ENCODE peak calls at places on chromosomes 12 and 14, in four cellular contexts. B, S, F and Y are unnamed samples.

GRCh38 chr12:11707535-11707934 is 58.1 kb downstream of the ETV6 start:
- DNase-seq in B (no peak), S (no peak), F (no peak), Y (no peak)

GRCh38 chr14:92472860-92473259 is 40.7 kb upstream of the RIN3 start:
- DNase-seq in F (no peak), S (no peak), B (no peak), Y (no peak)

GRCh38 chr14:34628681-34629135 is 1.2 kb downstream of the SNX6 start:
- DNase-seq in B (peak), S (peak), F (no peak), Y (peak)

GRCh38 chr12:43362910-43363694 is 188.9 kb downstream of the ADAMTS20 start:
- DNase-seq in S (no peak), B (no peak), F (no peak), Y (no peak)

GRCh38 chr12:114152890-114153289 is 186.8 kb upstream of the RBM19 start:
- DNase-seq in S (no peak), F (no peak), B (no peak), Y (no peak)

GRCh38 chr12:118645219-118645618 is 268.9 kb downstream of the SUDS3 start:
- DNase-seq in S (peak), F (no peak), B (peak), Y (peak)

GRCh38 chr14:71388336-71388735 is 481.1 kb downstream of the PCNX1 start:
- DNase-seq in F (no peak), S (no peak), B (no peak), Y (no peak)

GRCh38 chr12:54287316-54288157 is 7.0 kb downstream of the HNRNPA1 start:
- DNase-seq in F (no peak), B (no peak), S (peak), Y (no peak)

GRCh38 chr12:119369907-119370546 is 35.5 kb downstream of the CCDC60 start:
- DNase-seq in S (no peak), F (no peak), B (no peak), Y (no peak)

GRCh38 chr14:55446833-55447232 is 6.4 kb upstream of the TBPL2 start:
- DNase-seq in F (no peak), S (no peak), B (no peak), Y (no peak)

GRCh38 chr12:103783744-103784664 is 57.0 kb downstream of the NT5DC3 start:
- DNase-seq in S (no peak), B (no peak), F (no peak), Y (no peak)

GRCh38 chr12:55931317-55931779 is 386 bp downstream of the DGKA start:
- DNase-seq in F (no peak), S (no peak), B (no peak), Y (no peak)

GRCh38 chr14:27642251-27642866 is 1044.5 kb upstream of the NOVA1 start:
- DNase-seq in F (no peak), S (no peak), B (no peak), Y (no peak)

GRCh38 chr12:132444957-132445883 is 44.7 kb upstream of the FBRSL1 start:
- DNase-seq in S (no peak), F (no peak), B (no peak), Y (no peak)

GRCh38 chr12:109811624-109811995 is 21.6 kb downstream of the TRPV4 start:
- DNase-seq in S (no peak), F (no peak), B (peak), Y (no peak)

GRCh38 chr12:119447618-119448017 is 113.1 kb downstream of the CCDC60 start:
- DNase-seq in S (no peak), F (peak), B (no peak), Y (no peak)

GRCh38 chr12:117533687-117534086 is 172.3 kb upstream of the NOS1 start:
- DNase-seq in F (no peak), S (no peak), B (no peak), Y (no peak)

GRCh38 chr14:36655963-36656768 is 5.5 kb upstream of the PAX9 start:
- DNase-seq in S (no peak), F (no peak), B (peak), Y (no peak)

GRCh38 chr14:90733139-90733808 is 83.0 kb downstream of the TTC7B start:
- DNase-seq in F (no peak), S (no peak), B (no peak), Y (no peak)

GRCh38 chr14:103284574-103285467 is 49.2 kb upstream of the EIF5 start:
- DNase-seq in B (peak), S (peak), F (no peak), Y (no peak)

GRCh38 chr12:106436183-106436582 is 78.6 kb downstream of the POLR3B start:
- DNase-seq in B (no peak), S (no peak), F (no peak), Y (no peak)

GRCh38 chr14:40847496-40847895 is 759.2 kb upstream of the LRFN5 start:
- DNase-seq in F (no peak), S (no peak), B (no peak), Y (no peak)

GRCh38 chr14:101367421-101368261 is 193.7 kb upstream of the DIO3 start:
- DNase-seq in S (no peak), F (no peak), B (no peak), Y (no peak)

GRCh38 chr14:54564071-54564798 is 2.7 kb upstream of the SAMD4A start:
- DNase-seq in S (peak), F (no peak), B (peak), Y (no peak)

GRCh38 chr14:72679591-72680151 is 214.2 kb downstream of the DPF3 start:
- DNase-seq in S (no peak), F (no peak), B (no peak), Y (no peak)

GRCh38 chr12:98738539-98738938 is 93.4 kb downstream of the APAF1 start:
- DNase-seq in S (no peak), B (no peak), F (no peak), Y (no peak)

GRCh38 chr12:93784339-93785086 is 107.3 kb downstream of the CRADD start:
- DNase-seq in F (no peak), B (peak), S (peak), Y (no peak)

GRCh38 chr12:70049596-70050360 is 193.5 kb upstream of the CNOT2 start:
- DNase-seq in S (peak), B (no peak), F (peak), Y (no peak)

GRCh38 chr12:91778091-91778819 is 367.4 kb downstream of the BTG1 start:
- DNase-seq in F (peak), B (no peak), S (no peak), Y (no peak)

GRCh38 chr12:91777268-91777997 is 368.2 kb downstream of the BTG1 start:
- DNase-seq in F (no peak), B (peak), S (peak), Y (no peak)

GRCh38 chr12:91778938-91779400 is 366.7 kb downstream of the BTG1 start:
- DNase-seq in B (peak), F (peak), S (peak), Y (peak)

GRCh38 chr12:91772411-91772810 is 373.2 kb downstream of the BTG1 start:
- DNase-seq in B (no peak), F (no peak), S (no peak), Y (no peak)

DNA sequence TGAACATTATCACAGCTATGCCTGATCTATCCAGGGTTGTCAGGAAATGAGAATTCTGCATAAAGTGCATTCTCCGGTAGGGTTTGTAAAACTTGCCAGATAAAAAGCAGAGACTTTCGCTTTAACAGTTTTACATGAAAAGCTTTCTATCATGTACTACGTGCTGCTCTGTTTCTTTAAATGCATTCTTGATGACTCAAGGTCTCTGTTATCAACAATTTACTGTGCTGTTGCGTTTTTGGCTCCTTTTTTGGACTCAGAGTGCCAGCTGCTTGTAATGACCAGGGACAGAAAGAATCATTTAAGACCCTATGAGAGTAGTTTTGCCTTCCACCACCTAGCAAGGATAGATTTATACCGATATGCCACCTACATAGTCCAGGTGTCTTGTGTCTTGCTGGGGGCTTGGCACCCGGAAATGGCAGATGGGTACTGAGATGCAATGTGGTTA is 371.1 kb downstream of the BTG1 start:
- DNase-seq in F (no peak), S (no peak), B (no peak), Y (no peak)
- TF ChIP-seq TARDBP in F (no peak), S (no peak), B (no peak), Y (no peak)

GRCh38 chr14:80770114-80770917 is 171.2 kb downstream of the CEP128 start:
- DNase-seq in F (no peak), B (no peak), S (no peak), Y (no peak)

GRCh38 chr14:80762829-80763228 is 178.7 kb downstream of the CEP128 start:
- DNase-seq in S (no peak), B (no peak), F (no peak), Y (no peak)

GRCh38 chr14:80768646-80769045 is 172.9 kb downstream of the CEP128 start:
- DNase-seq in B (no peak), S (no peak), F (no peak), Y (no peak)

GRCh38 chr14:80764496-80764895 is 177.0 kb downstream of the CEP128 start:
- DNase-seq in S (no peak), F (no peak), B (no peak), Y (no peak)

GRCh38 chr14:80764921-80765507 is 176.5 kb downstream of the CEP128 start:
- DNase-seq in S (no peak), B (no peak), F (no peak), Y (no peak)
- TF ChIP-seq BHLHE40 in S (no peak), B (no peak), F (no peak), Y (no peak)

GRCh38 chr12:3269594-3269993 is 192.4 kb downstream of the TSPAN9 start:
- DNase-seq in B (no peak), F (no peak), S (no peak), Y (no peak)

GRCh38 chr12:3266638-3267037 is 189.5 kb downstream of the TSPAN9 start:
- DNase-seq in B (no peak), S (no peak), F (no peak), Y (no peak)

GRCh38 chr12:3271146-3271545 is 194.0 kb downstream of the TSPAN9 start:
- DNase-seq in S (no peak), B (no peak), F (no peak), Y (no peak)

GRCh38 chr12:3265406-3265805 is 188.2 kb downstream of the TSPAN9 start:
- DNase-seq in F (no peak), S (no peak), B (no peak), Y (no peak)

DNA sequence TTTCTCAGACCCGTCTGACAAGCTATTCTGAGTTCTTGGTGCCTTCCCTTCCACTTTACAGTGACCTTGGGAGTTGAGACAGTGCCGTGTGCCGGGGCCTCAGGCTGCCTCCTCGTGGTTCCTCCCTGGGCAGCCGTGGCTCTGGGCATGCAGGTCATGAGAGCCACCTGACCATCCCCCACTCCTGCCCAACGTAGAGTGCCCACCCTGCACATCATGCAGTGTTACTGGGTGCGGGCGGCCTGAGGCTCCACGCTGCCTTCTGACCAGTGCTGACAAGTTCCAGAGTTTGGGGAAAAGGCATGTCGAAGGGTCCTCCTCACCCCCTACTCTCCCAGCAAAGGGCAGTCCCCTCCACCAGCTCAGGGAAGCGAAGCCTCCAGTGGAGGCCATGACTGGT is 190.5 kb downstream of the TSPAN9 start:
- DNase-seq in B (no peak), S (no peak), F (no peak), Y (no peak)
- TF ChIP-seq SP1 in B (no peak), S (no peak), F (no peak), Y (no peak)

GRCh38 chr12:68940731-68941130 is 7.8 kb upstream of the CPM start:
- DNase-seq in B (no peak), F (no peak), S (no peak), Y (no peak)
- TF ChIP-seq TARDBP in B (no peak), F (no peak), S (no peak), Y (no peak)

DNA sequence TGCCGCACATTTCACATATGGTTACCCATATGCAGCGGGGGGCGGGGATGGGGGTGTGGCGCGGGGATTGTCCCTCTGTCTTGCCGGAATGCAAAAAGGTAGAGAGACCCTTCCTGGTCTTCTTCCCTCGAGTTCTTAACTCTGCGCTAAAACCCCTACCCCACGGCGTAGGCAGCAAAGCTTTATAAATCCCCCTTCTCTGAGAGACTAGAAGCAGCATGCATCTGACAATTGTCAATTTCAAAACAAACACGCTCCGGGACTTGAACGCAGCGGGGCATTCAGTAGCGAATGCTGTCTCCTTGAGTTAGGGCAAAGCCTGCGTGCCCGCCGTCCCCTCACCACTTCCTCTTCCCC is 1.8 kb downstream of the PRMT8 start:
- DNase-seq in F (no peak), B (no peak), S (no peak), Y (no peak)
- TF ChIP-seq BHLHE40 in F (no peak), B (no peak), S (no peak), Y (no peak)

GRCh38 chr14:42556551-42556950 is 949.9 kb downstream of the LRFN5 start:
- DNase-seq in B (no peak), S (no peak), F (no peak), Y (no peak)
- TF ChIP-seq SP1 in B (no peak), S (no peak), F (no peak), Y (no peak)